ENCODE peak calls at places on chromosomes 13 and 19, in nine cellular contexts. H, R, C, L, O, Q, Y, V and E are unnamed samples.

GRCh38 chr19:41753936-41754529 is 1.3 kb upstream of the CEACAM6 start:
- DNase-seq in L (peak), H (peak), Y (no peak), O (peak), Q (peak), C (peak), V (peak), R (peak), E (no peak)

GRCh38 chr19:940591-941291 is 14.9 kb downstream of the ARID3A start:
- DNase-seq in Y (no peak), Q (no peak), H (no peak), L (peak), R (peak), C (no peak), O (no peak), V (no peak), E (no peak)

GRCh38 chr13:24716011-24716410 is 35.8 kb downstream of the ATP12A start:
- DNase-seq in H (no peak), O (no peak), Q (no peak), V (no peak), L (no peak), Y (no peak), R (no peak), C (peak), E (no peak)

GRCh38 chr13:39895254-39895653 is 239.8 kb downstream of the COG6 start:
- DNase-seq in Q (no peak), C (no peak), V (no peak), R (no peak), L (no peak), H (no peak), O (no peak), Y (no peak), E (no peak)

GRCh38 chr19:42255766-42256750 is 1.1 kb upstream of the ERF start:
- DNase-seq in R (peak), Y (no peak), C (peak), L (peak), H (no peak), V (no peak), Q (no peak), O (no peak), E (no peak)

GRCh38 chr19:34269968-34270621 is 15.7 kb downstream of the GARRE1 start:
- DNase-seq in C (peak), O (no peak), Y (peak), Q (no peak), R (no peak), L (peak), H (peak), V (peak), E (no peak)

GRCh38 chr13:110411316-110412105 is 104.4 kb downstream of the COL4A2 start:
- DNase-seq in Q (no peak), L (no peak), R (no peak), Y (no peak), H (no peak), C (no peak), O (no peak), V (no peak), E (no peak)

GRCh38 chr19:35290381-35291135 is 1.4 kb upstream of the MAG start:
- DNase-seq in V (no peak), L (no peak), Y (no peak), Q (no peak), C (no peak), H (no peak), R (no peak), O (no peak), E (no peak)

GRCh38 chr19:7516281-7516862 is 469 bp downstream of the ZNF358 start:
- DNase-seq in H (no peak), Q (no peak), L (no peak), Y (no peak), C (peak), V (no peak), O (no peak), R (no peak), E (no peak)

GRCh38 chr19:37932985-37933953 is 26.3 kb downstream of the SIPA1L3 start:
- DNase-seq in Y (no peak), H (peak), C (no peak), O (no peak), L (peak), R (peak), Q (no peak), V (peak), E (no peak)

GRCh38 chr19:55176116-55176515 is 4.0 kb downstream of the SYT5 start:
- DNase-seq in H (no peak), C (no peak), V (no peak), Q (no peak), Y (no peak), L (peak), O (no peak), R (no peak), E (no peak)
- TF ChIP-seq REST in H (no peak), C (no peak), V (no peak), Q (no peak), Y (no peak), L (no peak), O (no peak), R (no peak), E (no peak)

DNA sequence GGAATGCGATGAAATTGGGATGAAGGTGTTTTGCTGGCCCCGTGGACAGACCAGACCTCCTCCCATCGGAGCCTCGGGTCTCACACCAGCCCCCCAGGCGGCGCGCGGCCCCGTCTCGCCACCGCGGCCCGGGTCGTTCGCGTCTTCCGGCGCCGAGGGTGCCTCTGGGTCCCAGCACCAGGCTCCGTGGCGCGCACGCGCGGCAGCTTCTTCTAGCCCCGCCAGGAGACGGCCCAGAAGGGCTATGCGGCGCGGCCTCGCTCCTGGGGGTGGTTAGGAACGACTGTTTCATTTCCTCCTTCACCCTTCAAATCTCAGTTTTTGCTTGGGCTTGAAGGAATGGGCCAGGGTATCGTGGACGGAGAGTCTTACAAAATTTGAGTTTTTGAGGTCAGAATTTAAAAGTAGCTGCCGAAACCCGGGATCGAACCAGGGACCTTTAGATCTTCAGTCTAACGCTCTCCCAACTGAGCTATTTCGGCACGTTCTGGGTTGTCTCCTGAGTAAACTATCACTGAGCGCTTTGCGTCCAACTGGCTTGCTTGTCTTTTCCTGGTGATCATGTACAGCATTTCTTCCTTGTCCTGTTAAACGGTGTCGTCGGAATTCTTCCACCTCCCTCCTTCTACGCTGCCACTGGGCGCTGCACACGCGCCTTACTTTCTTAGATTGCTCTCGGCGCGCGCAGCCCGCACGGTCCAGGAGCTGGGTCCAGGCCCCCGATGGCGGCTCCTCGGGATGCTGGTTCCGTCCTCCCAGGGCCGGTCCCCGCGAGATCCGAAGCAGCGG is 46.5 kb downstream of the TGDS start:
- DNase-seq in R (peak), L (peak), H (peak), O (peak), Q (peak), Y (peak), V (peak), C (peak), E (peak)
- H3K27ac ChIP-seq in R (peak), L (peak), H (peak), O (peak), Q (peak), Y (peak), V (peak), C (peak), E (peak)

DNA sequence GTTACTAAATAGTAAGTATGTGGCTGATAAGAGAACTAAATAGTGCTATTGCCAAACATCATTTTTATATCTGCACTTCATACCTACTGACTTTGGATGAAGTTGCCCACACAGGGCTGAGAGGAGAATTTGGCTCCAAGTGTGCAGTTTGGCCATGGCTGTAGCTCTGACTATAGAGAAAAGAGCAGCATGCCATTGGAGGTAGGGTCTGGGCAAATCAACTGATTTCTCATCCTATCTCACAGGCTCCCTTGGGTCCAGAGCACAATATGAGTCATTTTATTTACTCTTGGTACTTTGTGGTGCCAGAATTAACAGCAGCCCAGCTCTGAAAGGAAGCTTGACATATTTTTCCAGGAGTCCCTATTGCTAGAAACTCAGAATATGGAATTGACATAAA is 358.0 kb downstream of the OXGR1 start:
- DNase-seq in Y (no peak), Q (no peak), V (no peak), O (no peak), C (no peak), H (no peak), R (no peak), L (no peak), E (no peak)
- TF ChIP-seq REST in Y (no peak), Q (no peak), V (no peak), O (no peak), C (no peak), H (no peak), R (no peak), L (no peak), E (no peak)

GRCh38 chr13:72990883-72991282 is 67.9 kb upstream of the KLF5 start:
- DNase-seq in L (no peak), C (no peak), O (no peak), R (no peak), V (no peak), Q (no peak), Y (no peak), H (no peak), E (no peak)

GRCh38 chr13:72983085-72983768 is 75.6 kb upstream of the KLF5 start:
- DNase-seq in C (no peak), V (no peak), L (no peak), R (no peak), H (peak), Y (no peak), Q (no peak), O (no peak), E (no peak)

GRCh38 chr13:72985610-72986009 is 73.2 kb upstream of the KLF5 start:
- DNase-seq in Y (no peak), O (no peak), C (no peak), Q (no peak), R (no peak), L (no peak), H (peak), V (no peak), E (no peak)

GRCh38 chr13:72986197-72986596 is 72.6 kb upstream of the KLF5 start:
- DNase-seq in H (no peak), C (no peak), Y (no peak), O (no peak), R (no peak), Q (no peak), L (no peak), V (no peak), E (no peak)
- H3K27ac ChIP-seq in H (no peak), C (no peak), Y (no peak), O (no peak), R (no peak), Q (no peak), L (no peak), V (no peak), E (no peak)

GRCh38 chr19:19644054-19644388 is 564 bp upstream of the GMIP start:
- DNase-seq in R (no peak), L (no peak), Y (no peak), C (no peak), V (no peak), Q (no peak), O (no peak), H (no peak), E (no peak)

GRCh38 chr19:19647037-19647835 is 3.8 kb upstream of the GMIP start:
- DNase-seq in O (no peak), L (no peak), R (no peak), Y (no peak), Q (no peak), C (no peak), V (no peak), H (no peak), E (no peak)

GRCh38 chr19:19643158-19644053 is at the start of gene GMIP:
- DNase-seq in O (peak), Y (no peak), R (peak), C (peak), H (peak), V (peak), L (peak), Q (peak), E (no peak)

GRCh38 chr19:19645233-19645870 is 1.9 kb upstream of the GMIP start:
- DNase-seq in Q (no peak), O (no peak), C (no peak), H (no peak), V (no peak), R (no peak), Y (no peak), L (no peak), E (no peak)

DNA sequence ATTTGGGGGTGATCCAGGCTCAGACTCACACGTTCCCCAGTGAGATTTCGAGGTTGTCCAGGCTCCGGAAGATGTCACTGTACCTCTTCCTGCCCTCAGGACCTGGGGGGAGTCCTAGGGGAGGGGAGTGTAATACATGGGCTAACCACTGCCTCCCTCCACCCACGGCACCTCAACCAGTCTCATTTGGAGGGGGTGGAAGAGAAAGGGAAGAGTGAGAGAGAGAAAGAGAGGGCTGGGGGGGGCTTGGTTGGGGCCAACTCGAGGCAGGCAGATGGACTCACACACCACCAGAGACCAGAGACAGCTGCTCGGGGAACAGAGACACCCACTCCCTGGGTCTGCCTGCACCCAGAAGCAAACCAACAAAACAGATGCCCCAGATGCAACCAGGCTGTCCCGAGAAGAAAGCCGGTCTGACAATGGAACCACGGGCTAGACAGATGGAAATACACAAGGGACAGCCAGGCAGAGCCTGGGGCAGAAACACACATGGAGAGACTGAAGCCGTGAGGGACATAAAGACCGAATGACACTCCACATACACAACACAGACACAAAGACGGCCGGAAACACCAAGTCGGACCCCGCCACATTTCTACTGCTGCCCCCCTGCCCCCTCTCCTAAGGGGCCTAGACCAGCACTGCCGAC is 825 bp downstream of the GMIP start:
- DNase-seq in V (peak), Y (no peak), H (no peak), Q (no peak), O (peak), C (no peak), L (no peak), R (peak), E (no peak)
- TF ChIP-seq REST in V (no peak), Y (no peak), H (no peak), Q (no peak), O (no peak), C (no peak), L (no peak), R (no peak), E (no peak)

GRCh38 chr13:45439000-45439399 is 20.8 kb upstream of the SLC25A30 start:
- DNase-seq in Y (peak), R (no peak), C (no peak), O (no peak), L (no peak), Q (no peak), H (no peak), V (no peak), E (no peak)

GRCh38 chr13:45436953-45437352 is 18.8 kb upstream of the SLC25A30 start:
- DNase-seq in Y (no peak), H (no peak), V (no peak), Q (no peak), O (no peak), C (no peak), L (no peak), R (no peak), E (no peak)

GRCh38 chr13:45441633-45442032 is 23.1 kb upstream of the COG3 start:
- DNase-seq in C (no peak), Y (peak), Q (no peak), R (no peak), O (no peak), L (peak), H (peak), V (no peak), E (no peak)

GRCh38 chr13:45436332-45436731 is 18.2 kb upstream of the SLC25A30 start:
- DNase-seq in R (no peak), L (no peak), Q (no peak), H (no peak), Y (no peak), C (no peak), O (no peak), V (no peak), E (no peak)

DNA sequence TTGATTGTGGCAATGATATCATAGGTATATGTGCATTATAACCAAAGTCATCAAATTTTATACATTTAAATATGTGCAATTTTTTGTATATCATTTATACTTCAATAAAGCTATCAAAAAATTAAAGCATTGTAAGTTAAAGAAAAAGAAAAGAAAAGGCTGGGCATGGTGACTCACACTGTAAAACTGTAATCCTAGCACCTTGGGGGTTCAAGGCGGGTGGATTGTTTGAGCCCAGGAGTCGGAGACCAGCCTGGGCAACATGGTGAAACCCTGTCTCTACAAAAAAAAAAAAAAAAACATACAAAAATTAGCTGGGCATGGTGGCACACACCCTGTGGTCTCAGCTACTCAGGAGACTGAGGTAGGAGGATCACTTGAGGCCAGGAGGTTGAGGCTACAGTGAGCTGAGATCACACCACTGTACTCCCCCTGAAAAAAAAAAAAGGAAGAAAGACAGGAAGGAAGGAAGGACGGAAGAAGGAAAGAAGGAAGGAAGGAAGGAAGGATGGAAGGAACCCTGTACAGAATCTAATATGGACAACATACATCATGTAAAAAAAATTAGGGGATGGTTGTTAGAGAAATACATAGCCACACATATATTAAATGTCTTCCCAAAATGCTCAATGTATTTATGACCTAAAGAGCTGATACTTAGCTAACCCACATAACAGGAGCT is 21.7 kb upstream of the SLC25A30 start:
- DNase-seq in L (no peak), C (no peak), O (no peak), V (no peak), H (no peak), Q (no peak), R (no peak), Y (no peak), E (no peak)
- H3K27ac ChIP-seq in L (no peak), C (no peak), O (no peak), V (no peak), H (peak), Q (no peak), R (peak), Y (no peak), E (no peak)

DNA sequence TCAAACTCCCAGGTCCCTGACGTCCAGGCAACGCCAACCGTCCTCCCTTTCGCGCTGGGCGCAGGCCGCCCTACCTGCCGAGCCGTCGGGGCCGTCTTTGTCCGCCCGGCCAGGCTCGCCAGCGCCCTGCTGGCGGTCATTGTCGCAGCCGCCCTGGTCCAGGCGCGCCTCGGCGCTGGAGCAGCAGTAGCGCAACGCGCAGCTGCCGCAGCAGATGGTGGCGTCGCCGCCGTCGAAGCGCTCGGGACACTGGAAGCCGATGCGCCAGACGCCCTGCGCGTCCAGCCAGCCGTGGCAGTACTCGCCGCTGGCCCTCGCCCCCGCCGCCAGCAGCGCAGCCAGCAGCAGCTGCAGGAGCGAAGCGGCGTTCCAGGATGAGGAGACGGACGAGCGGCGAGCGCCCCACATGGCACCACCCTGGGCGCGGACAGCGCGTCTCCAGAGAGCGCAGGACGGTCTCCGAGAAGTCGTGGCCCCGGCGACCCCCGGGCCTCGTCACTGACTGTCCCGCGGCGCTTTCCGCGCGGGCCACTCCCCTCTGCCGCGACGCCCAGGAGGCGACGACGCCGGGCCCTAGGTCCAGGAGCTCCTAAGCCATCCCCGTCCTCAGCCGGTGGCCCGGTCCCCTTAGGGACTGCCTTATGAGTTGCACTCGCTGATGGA is 1.1 kb downstream of the SHISA2 start:
- DNase-seq in L (peak), O (no peak), C (peak), V (no peak), H (no peak), Y (no peak), Q (no peak), R (peak), E (no peak)
- TF ChIP-seq REST in L (no peak), O (no peak), C (no peak), V (no peak), H (no peak), Y (no peak), Q (no peak), R (no peak), E (no peak)

GRCh38 chr19:58361900-58362271 is 665 bp downstream of the ZNF497 start:
- DNase-seq in L (peak), Y (no peak), C (peak), Q (peak), R (peak), V (peak), O (peak), H (peak), E (peak)
- H3K27ac ChIP-seq in L (peak), Y (peak), C (peak), Q (peak), R (peak), V (peak), O (peak), H (peak), E (peak)

GRCh38 chr13:45178349-45179142 is 22.3 kb downstream of the KCTD4 start:
- DNase-seq in C (no peak), L (peak), H (peak), Y (no peak), R (no peak), Q (no peak), O (no peak), V (no peak), E (no peak)
- TF ChIP-seq REST in C (no peak), L (no peak), H (no peak), Y (no peak), R (no peak), Q (no peak), O (no peak), V (no peak), E (no peak)

GRCh38 chr19:45769054-45769782 is at the start of gene SIX5:
- DNase-seq in V (peak), R (peak), C (peak), O (peak), Q (peak), Y (peak), L (peak), H (peak), E (peak)
- H3K27ac ChIP-seq in V (peak), R (peak), C (peak), O (peak), Q (peak), Y (peak), L (peak), H (peak), E (peak)